ENCODE peak calls at places on chromosomes 2 and 18, in five cellular contexts. H, U, Z, R and E are unnamed samples.

GRCh38 chr2:215619022-215619958 is 183.4 kb upstream of the FN1 start:
- DNase-seq in R (peak), Z (no peak), U (no peak), H (peak), E (peak)

GRCh38 chr2:86617153-86617552 is 6.5 kb downstream of the RNF103 start:
- DNase-seq in H (no peak), U (no peak), R (no peak), Z (no peak), E (no peak)

GRCh38 chr18:60506682-60507081 is 134.1 kb upstream of the MC4R start:
- DNase-seq in H (no peak), Z (no peak), U (no peak), R (no peak), E (no peak)

GRCh38 chr2:145546091-145546490 is 1026.2 kb upstream of the ZEB2 start:
- DNase-seq in Z (no peak), H (no peak), U (no peak), R (peak), E (no peak)

GRCh38 chr18:3579701-3580100 is 129.7 kb downstream of the TGIF1 start:
- DNase-seq in H (no peak), R (no peak), Z (no peak), U (no peak), E (no peak)

GRCh38 chr18:13216092-13216582 is 2.4 kb upstream of the LDLRAD4 start:
- DNase-seq in R (no peak), Z (peak), U (no peak), H (peak), E (peak)

GRCh38 chr2:168060956-168061750 is 186.2 kb downstream of the STK39 start:
- DNase-seq in H (no peak), Z (no peak), U (no peak), R (no peak), E (no peak)

GRCh38 chr2:13821255-13821880 is 811.1 kb upstream of the LRATD1 start:
- DNase-seq in Z (no peak), H (no peak), U (no peak), R (no peak), E (no peak)

DNA sequence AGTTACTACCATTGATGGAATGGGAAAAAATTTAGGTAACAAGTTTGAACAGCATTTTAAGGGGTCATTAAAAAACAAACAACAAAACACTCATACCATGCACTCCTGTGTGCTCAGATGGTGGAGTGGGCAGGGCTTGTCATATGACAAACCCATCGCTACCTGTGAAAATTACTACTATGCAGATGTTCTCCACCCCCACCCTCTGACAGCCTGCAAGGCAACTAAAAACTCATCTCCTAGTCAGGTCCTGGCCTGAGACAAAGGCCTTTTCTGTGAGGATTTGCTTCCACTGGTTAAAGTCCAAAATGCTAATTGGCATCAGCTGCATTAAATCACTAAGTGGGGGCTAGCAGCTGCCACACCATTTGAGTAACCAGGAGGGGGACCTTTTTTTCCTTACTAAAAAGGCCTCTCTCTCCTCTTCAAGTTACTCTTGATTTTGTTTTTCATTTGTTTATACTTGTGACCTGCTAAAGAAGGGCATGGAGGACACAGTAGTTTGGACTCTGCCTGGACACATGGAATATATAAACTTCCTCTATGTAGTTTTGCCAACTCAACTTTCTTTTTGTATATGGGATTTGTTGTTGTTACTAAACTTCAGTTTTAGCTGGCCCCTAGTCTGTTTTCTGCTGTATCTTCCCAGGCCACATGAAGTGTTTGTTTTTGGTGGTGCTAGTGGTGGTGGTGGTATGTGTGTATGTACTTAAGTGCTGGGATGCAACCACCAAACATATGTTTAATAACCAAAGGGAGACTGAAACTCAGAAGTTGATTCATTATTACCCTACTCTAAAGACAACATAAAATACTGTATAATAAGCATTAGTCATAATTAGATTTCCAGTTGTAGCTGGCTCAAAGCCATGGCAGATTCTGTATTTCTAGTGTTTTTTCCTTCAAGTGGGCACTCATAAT is 121.3 kb downstream of the MAP4K4 start:
- DNase-seq in R (no peak), U (no peak), Z (no peak), H (peak), E (peak)
- TF ChIP-seq CREB1 in R (no peak), U (no peak), Z (no peak), H (peak), E (no peak)

DNA sequence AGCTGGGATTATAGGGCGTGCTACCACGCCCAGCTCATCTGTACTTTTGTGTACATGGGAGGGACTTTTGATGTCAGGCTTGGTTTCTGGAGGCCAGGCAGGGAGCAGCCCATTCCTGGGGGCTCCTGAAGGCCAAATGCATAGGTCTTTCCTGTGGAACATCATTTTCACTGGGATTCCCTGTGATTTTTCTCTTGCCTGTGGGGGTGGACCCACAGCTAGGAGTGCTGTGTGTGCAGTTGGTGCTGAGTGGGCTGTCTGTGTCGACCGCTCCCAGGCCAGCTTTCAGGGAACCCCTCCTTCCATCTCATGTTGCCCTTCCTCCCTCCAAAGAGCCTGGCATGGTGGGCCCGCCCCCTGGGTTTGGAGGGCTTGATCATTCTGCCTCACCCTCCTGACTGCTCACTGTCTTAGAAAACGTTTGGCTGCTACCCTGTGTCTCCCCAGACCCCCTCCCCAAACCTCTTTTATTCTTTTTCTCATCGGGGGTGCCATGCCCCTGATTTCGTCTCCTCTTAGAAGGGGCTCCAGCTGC is 10.5 kb downstream of the EFHD1 start:
- DNase-seq in Z (no peak), R (no peak), H (no peak), U (no peak), E (no peak)
- TF ChIP-seq POLR2AphosphoS5 in Z (no peak), R (no peak), H (no peak), U (no peak), E (no peak)

DNA sequence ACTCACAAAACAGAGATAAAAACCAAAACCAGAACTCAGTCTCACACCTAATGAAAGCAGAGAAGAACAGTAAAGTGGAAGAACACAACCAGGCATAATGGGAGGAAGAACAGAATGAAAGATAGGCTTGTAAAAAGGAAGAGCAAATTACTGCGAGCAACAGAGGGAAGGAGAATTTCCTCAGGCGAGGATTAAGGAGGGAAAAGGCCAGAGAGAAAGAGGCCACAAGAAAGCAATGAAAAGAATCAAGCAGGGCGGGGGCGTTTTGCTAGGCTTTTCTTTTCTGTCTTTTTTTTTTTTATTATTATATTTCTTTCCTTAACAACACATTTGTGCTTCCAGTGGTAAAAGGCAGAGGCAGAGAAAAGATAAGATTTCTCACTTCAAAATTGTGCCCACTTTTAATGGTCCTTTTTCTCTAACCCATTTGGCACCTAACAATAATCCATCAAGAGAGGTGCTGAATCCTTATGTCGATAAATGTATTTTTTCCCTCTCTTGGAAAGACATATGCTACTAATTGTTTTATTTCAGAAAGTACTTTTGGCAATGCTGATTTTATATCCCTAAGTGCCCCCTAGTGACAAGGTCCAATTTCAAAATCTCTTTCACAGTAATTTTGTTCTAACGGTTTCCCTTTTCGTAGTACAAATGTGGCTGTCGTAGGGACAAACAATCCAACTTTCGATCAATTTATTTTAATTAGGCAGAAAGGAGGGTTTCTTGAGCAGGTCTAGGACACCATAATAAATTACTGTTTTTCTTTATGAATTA is 138.7 kb upstream of the AQP4 start:
- DNase-seq in Z (no peak), H (no peak), R (no peak), U (no peak), E (peak)
- TF ChIP-seq CTCF in Z (peak), H (peak), R (no peak), U (no peak), E (peak)

DNA sequence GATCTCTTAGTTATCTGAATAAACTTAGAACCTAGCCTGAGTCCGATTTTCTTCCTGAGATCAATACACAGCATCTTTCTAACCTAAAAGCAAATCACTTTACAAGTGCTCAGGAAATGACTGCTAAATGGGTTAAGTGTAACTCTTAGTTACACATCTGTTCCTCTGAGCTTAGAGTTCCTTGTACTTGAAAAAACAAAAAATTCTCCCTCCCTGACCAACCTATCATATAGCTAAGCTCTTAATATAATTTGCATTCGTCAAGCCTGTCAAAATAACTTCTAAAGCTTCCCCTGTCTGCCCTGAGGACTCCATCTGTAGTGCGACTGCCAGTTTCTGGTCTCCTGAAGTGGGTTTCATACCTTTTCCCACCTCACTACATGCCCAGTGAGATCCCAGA is 190.3 kb downstream of the NCK2 start:
- DNase-seq in U (no peak), R (no peak), Z (no peak), H (no peak), E (no peak)
- TF ChIP-seq CREB1 in U (no peak), R (no peak), Z (no peak), H (no peak), E (no peak)

GRCh38 chr18:10169064-10169562 is 255.3 kb downstream of the VAPA start:
- DNase-seq in H (no peak), R (no peak), Z (no peak), U (no peak), E (no peak)
- TF ChIP-seq POLR2AphosphoS5 in H (no peak), R (no peak), Z (no peak), U (no peak), E (no peak)

GRCh38 chr2:223633656-223634055 is 31.5 kb upstream of the SCG2 start:
- DNase-seq in U (no peak), Z (no peak), H (no peak), R (no peak), E (no peak)
- TF ChIP-seq CTCF in U (no peak), Z (no peak), H (no peak), R (no peak), E (no peak)

DNA sequence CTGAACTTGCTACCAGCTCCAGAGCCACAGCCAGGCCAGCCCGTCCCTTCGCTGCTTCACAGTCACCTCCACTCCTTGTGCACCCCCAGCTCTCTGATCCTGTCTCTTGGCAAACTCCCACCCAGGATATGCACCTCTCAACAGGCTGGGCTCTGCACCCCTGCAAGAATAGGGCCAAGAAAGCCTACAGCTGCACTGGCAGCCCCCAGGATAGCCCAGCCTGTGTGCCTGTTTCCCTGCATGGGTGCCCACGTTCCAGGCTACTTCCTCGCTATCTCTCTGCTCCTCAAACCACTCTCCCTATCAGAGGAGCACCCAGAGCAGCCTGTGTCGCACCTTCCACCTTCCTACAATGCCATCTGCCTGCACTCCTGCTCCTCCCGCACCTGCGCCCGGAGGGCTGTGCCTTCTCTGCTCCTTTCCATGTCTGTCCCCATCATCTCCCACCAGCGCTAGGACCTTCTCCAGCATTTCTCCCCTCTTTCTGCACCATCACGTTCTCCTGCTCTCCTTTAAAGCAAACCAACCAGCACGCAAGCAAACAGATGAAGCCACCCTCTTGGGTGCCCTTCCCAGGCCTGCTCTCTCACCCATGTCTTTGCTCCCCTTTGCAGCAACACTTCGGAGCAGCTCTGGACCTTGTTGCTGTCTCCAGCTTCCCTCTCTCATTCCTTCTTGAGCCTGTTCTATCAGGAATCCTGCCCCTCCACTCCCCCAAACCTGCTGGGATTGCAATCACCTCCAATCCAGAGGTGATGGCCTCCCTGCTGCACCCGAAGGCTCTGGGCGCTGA is 313.2 kb upstream of the HS6ST1 start:
- DNase-seq in Z (no peak), H (no peak), U (peak), R (no peak), E (no peak)
- TF ChIP-seq CREB1 in Z (no peak), H (no peak), U (no peak), R (no peak), E (no peak)

GRCh38 chr2:28608829-28609400 is 113.1 kb downstream of the PLB1 start:
- DNase-seq in H (no peak), Z (no peak), R (no peak), U (no peak), E (no peak)

GRCh38 chr2:28610583-28611201 is 114.8 kb downstream of the PLB1 start:
- DNase-seq in R (peak), Z (no peak), U (no peak), H (peak), E (no peak)

GRCh38 chr2:28606986-28607441 is 111.2 kb downstream of the PLB1 start:
- DNase-seq in R (peak), H (no peak), Z (no peak), U (no peak), E (peak)

GRCh38 chr2:28604284-28604843 is 108.5 kb downstream of the PLB1 start:
- DNase-seq in R (no peak), H (no peak), Z (no peak), U (no peak), E (no peak)

GRCh38 chr2:28608061-28608828 is 112.4 kb downstream of the PLB1 start:
- DNase-seq in H (no peak), Z (no peak), R (no peak), U (no peak), E (peak)
- TF ChIP-seq POLR2AphosphoS5 in H (no peak), Z (no peak), R (no peak), U (no peak), E (no peak)

DNA sequence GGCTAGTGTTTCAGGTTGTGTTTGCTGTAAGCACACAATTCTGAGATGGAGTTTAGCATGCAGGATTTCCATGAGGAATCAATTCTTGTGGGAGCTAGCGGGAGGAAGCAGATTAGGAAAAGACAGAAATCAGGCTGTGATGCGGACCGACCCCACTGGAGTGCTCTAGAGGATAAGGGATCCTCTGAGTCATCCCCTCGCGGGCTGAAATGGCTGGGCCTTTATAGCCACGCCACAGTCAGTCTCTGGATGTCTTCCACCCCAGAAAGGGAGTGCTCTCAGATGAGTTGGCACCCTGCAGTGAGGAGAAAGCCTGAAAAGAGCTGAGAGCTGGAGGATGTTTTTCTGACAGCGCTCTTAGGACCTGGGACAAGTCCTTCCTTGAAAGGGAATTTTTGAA is 102.4 kb downstream of the GALNT3 start:
- DNase-seq in R (no peak), U (peak), H (no peak), Z (no peak), E (peak)
- TF ChIP-seq CTCF in R (no peak), U (peak), H (peak), Z (no peak), E (peak)